ENCODE peak calls at places on chromosome 7, in four cellular contexts. P is heart right ventricle, C is transverse colon, M is esophagus squamous epithelium. O is an unnamed sample.

GRCh38 chr7:151309306-151309705 is 32.3 kb upstream of the NUB1 start:
- DNase-seq in P (no peak), C (no peak), M (no peak), O (no peak)

GRCh38 chr7:77727527-77727926 is 31.3 kb downstream of the RSBN1L start:
- DNase-seq in P (no peak), C (no peak), M (no peak), O (no peak)

GRCh38 chr7:139745330-139746143 is 32.3 kb downstream of the HIPK2 start:
- DNase-seq in P (peak; percentile 38), C (no peak), M (no peak), O (no peak)

GRCh38 chr7:55499591-55499990 is 72.7 kb downstream of the VOPP1 start:
- DNase-seq in P (no peak), C (no peak), M (no peak), O (no peak)

GRCh38 chr7:132882714-132883428 is 199.0 kb downstream of the CHCHD3 start:
- DNase-seq in P (no peak), C (no peak), M (no peak), O (no peak)

GRCh38 chr7:155439311-155440017 is 18.5 kb upstream of the EN2 start:
- DNase-seq in P (no peak), C (no peak), M (no peak), O (no peak)

GRCh38 chr7:133613250-133613649 is 360.4 kb downstream of the EXOC4 start:
- DNase-seq in P (no peak), C (no peak), M (no peak), O (no peak)

GRCh38 chr7:113331155-113331898 is 213.0 kb upstream of the SMIM30 start:
- DNase-seq in P (peak; percentile 12), C (no peak), M (no peak), O (no peak)

GRCh38 chr7:17326378-17326777 is 27.9 kb downstream of the AHR start:
- DNase-seq in P (no peak), C (no peak), M (no peak), O (no peak)

GRCh38 chr7:130942211-130942964 is 208.4 kb upstream of the KLF14 start:
- DNase-seq in P (no peak), C (peak; percentile 69), M (no peak), O (no peak)

GRCh38 chr7:74708569-74709275 is 51.2 kb downstream of the GTF2I start:
- DNase-seq in P (no peak), C (no peak), M (no peak), O (no peak)

GRCh38 chr7:155450828-155451521 is 7.0 kb upstream of the EN2 start:
- DNase-seq in P (no peak), C (no peak), M (no peak), O (no peak)

GRCh38 chr7:132499065-132499464 is 77.2 kb downstream of the PLXNA4 start:
- DNase-seq in P (no peak), C (no peak), M (no peak), O (no peak)

GRCh38 chr7:4683043-4683883 is 1.2 kb downstream of the FOXK1 start:
- DNase-seq in P (peak; percentile 48), C (peak; percentile 47), M (no peak), O (no peak)

GRCh38 chr7:151083071-151083823 is at the start of gene TMUB1:
- DNase-seq in P (peak; percentile 85), C (peak; percentile 86), M (peak; percentile 32), O (peak; percentile 77)

GRCh38 chr7:4788627-4789189 is 13.3 kb downstream of the AP5Z1 start:
- DNase-seq in P (no peak), C (no peak), M (no peak), O (no peak)

GRCh38 chr7:12951397-12951801 is 264.0 kb downstream of the ARL4A start:
- DNase-seq in P (no peak), C (no peak), M (no peak), O (no peak)

GRCh38 chr7:20310963-20311742 is 19.5 kb upstream of the ITGB8 start:
- DNase-seq in P (no peak), C (no peak), M (no peak), O (no peak)

GRCh38 chr7:27198871-27199801 is 755 bp downstream of the HOXA13 start:
- DNase-seq in P (no peak), C (no peak), M (no peak), O (no peak)

GRCh38 chr7:98056580-98056979 is 50.1 kb upstream of the LMTK2 start:
- DNase-seq in P (no peak), C (no peak), M (no peak), O (no peak)

GRCh38 chr7:70016044-70016770 is 417.9 kb downstream of the AUTS2 start:
- DNase-seq in P (no peak), C (no peak), M (no peak), O (no peak)

GRCh38 chr7:128112781-128113221 is 81.6 kb upstream of the LRRC4 start:
- DNase-seq in P (no peak), C (peak; percentile 16), M (no peak), O (peak; percentile 36)

GRCh38 chr7:137329411-137329810 is 14.1 kb downstream of the PTN start:
- DNase-seq in P (no peak), C (no peak), M (no peak), O (no peak)

GRCh38 chr7:137328389-137329120 is 15.0 kb downstream of the PTN start:
- DNase-seq in P (no peak), C (no peak), M (no peak), O (no peak)

GRCh38 chr7:137325927-137326326 is 17.6 kb downstream of the PTN start:
- DNase-seq in P (no peak), C (no peak), M (no peak), O (no peak)

GRCh38 chr7:137324796-137325700 is 18.5 kb downstream of the PTN start:
- DNase-seq in P (no peak), C (no peak), M (no peak), O (no peak)
- H3K27ac ChIP-seq in P (no peak overlapping the region), C (no peak overlapping the region), M (no peak overlapping the region), O (no peak overlapping the region)

DNA sequence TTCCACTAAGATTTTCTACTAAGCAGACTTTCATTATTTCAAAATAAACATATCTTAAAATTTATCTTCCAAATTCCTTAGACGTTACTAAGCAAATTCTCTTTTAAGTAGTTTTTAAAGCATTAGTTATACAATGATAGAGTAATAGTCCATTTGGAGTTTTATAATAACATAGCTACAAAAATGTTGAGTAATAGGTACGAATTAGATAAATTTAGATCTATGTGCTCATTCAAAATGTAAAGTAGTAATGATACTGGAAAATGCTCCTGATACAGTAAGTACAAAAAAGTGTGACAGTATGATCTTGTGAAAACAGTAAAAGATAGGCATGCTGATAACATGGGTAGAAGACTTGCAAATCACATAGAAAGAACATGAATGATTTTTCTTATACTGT is 4.5 kb downstream of the DMTF1 start:
- DNase-seq in P (no peak), C (no peak), M (no peak), O (no peak)
- H3K27ac ChIP-seq in P (no peak overlapping the region), C (no peak overlapping the region), M (no peak overlapping the region), O (no peak overlapping the region)

DNA sequence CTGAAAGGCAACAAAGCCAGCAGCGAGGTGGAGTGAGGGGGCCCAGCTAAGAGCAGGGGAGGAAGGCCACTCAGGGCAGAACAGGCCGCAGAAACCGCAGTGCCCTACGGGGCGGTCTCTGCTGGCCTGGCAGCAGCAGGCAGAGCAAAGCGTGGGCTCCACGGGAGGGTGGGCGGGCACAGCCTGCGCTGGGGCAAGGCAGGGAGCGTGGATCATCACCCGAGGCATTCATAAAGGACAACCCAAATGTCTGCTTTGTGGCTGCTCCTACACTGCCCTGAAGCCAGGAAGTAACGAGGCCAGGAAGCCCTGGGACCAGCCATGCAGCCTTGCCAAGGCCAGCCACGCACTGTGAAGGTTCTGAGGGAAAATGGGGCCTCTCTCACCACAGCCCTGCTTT is 127.5 kb downstream of the MAD1L1 start:
- DNase-seq in P (no peak), C (no peak), M (no peak), O (no peak)
- H3K27ac ChIP-seq in P (peak overlapping the region; percentile 56), C (peak overlapping the region; percentile 82), M (no peak overlapping the region), O (peak overlapping the region; percentile 99)

GRCh38 chr7:44124822-44125202 is 1.5 kb upstream of the POLD2 start:
- DNase-seq in P (no peak), C (no peak), M (no peak), O (no peak)

GRCh38 chr7:44123190-44124003 is at the start of gene POLD2:
- DNase-seq in P (peak; percentile 99), C (peak; percentile 98), M (peak; percentile 81), O (peak; percentile 84)

GRCh38 chr7:44120395-44120794 is 3.0 kb downstream of the POLD2 start:
- DNase-seq in P (no peak), C (no peak), M (no peak), O (no peak)

GRCh38 chr7:44121761-44122420 is 1.5 kb downstream of the POLD2 start:
- DNase-seq in P (no peak), C (no peak), M (no peak), O (no peak)

DNA sequence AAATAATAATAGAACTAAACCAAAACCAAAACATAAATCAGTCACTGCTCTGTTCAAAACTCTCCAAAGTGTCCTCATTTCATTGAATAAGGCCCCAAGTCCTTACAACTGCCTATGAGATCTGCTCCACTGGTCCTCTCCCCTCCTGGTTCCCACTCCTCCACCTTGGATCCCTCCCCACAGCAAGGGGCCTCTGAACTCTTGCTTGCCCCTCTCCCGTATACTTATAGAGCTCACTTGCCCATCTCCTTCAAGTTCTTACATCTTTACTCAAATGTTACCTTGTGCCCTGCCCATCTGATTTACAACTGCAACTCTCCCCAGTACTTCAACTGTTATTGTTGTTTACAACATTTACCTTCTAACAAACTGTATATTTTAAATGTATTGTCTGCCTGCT is 819 bp downstream of the POLD2 start:
- DNase-seq in P (no peak), C (no peak), M (no peak), O (no peak)
- H3K27ac ChIP-seq in P (peak overlapping the region; percentile 87), C (peak overlapping the region; percentile 88), M (peak overlapping the region; percentile 89), O (no peak overlapping the region)

GRCh38 chr7:143375298-143376034 is 5.7 kb upstream of the ZYX start:
- DNase-seq in P (no peak), C (no peak), M (no peak), O (no peak)
- H3K27ac ChIP-seq in P (peak overlapping the region; percentile 100), C (peak overlapping the region; percentile 93), M (peak overlapping the region; percentile 75), O (peak overlapping the region; percentile 0)

DNA sequence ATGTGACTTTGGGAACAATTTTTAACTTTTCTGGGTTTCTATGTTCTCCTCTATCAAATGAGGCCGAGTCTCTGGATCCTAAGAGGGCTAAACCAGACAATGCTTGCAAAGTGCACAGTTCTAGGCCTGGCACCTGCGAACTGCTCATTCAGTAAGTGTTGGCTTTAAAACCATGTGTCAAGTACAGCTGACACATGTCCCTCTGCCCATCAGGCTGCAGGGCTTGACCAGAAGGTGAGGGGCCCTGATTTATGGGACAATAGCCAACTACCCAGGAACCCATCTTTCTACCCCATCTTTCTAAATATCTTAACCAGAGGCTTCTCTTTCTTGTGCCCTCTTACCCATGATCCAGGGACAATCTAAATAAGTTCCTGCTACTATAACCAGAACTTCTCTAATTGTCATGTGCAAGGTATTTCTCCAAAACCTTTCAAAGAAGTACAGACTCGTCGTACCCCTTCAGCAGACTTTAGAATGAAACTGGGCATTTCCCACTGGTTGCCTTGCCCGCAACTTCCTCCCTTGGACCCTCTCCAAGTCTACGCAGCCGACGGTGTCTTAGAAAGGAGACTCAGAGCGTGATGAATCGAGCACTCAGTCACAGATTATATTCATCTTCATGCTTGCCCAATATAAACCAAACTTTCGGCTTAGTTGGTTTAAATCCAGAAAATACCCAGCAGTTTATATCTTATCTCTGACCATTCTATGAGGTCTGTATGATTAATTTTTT is 69.8 kb upstream of the STEAP1B start:
- DNase-seq in P (no peak), C (peak; percentile 25), M (no peak), O (no peak)
- H3K27ac ChIP-seq in P (no peak overlapping the region), C (no peak overlapping the region), M (no peak overlapping the region), O (no peak overlapping the region)

O was measured in substantia nigra.